ENCODE peak calls at places on chromosome 2, in four cellular contexts. One of them, this sample, is unnamed.

GRCh38 chr2:166106431-166107015 is 21.3 kb downstream of the SCN1A start:
- DNase-seq in pancreas: no peak
- DNase-seq in neuronal stem cell: peak
- DNase-seq in CD8-positive, alpha-beta T cell: no peak
- DNase-seq in this sample: no peak

GRCh38 chr2:7427293-7428060 is 510.3 kb downstream of the RNF144A start:
- DNase-seq in pancreas: no peak
- DNase-seq in CD8-positive, alpha-beta T cell: no peak
- DNase-seq in neuronal stem cell: peak
- DNase-seq in this sample: no peak

GRCh38 chr2:12613137-12613912 is 103.4 kb upstream of the TRIB2 start:
- DNase-seq in neuronal stem cell: no peak
- DNase-seq in CD8-positive, alpha-beta T cell: no peak
- DNase-seq in pancreas: no peak
- DNase-seq in this sample: no peak

GRCh38 chr2:128495996-128496547 is 177.4 kb upstream of the HS6ST1 start:
- DNase-seq in neuronal stem cell: no peak
- DNase-seq in pancreas: no peak
- DNase-seq in CD8-positive, alpha-beta T cell: no peak
- DNase-seq in this sample: no peak

GRCh38 chr2:101121174-101121573 is 30.0 kb downstream of the TBC1D8 start:
- DNase-seq in pancreas: no peak
- DNase-seq in neuronal stem cell: no peak
- DNase-seq in CD8-positive, alpha-beta T cell: no peak
- DNase-seq in this sample: no peak

GRCh38 chr2:159199236-159199635 is 87.3 kb downstream of the WDSUB1 start:
- DNase-seq in pancreas: no peak
- DNase-seq in neuronal stem cell: no peak
- DNase-seq in CD8-positive, alpha-beta T cell: no peak
- DNase-seq in this sample: no peak

GRCh38 chr2:43426305-43427031 is 169.4 kb downstream of the THADA start:
- DNase-seq in neuronal stem cell: no peak
- DNase-seq in CD8-positive, alpha-beta T cell: peak
- DNase-seq in pancreas: no peak
- DNase-seq in this sample: no peak

GRCh38 chr2:239745386-239745785 is 279.8 kb downstream of the NDUFA10 start:
- DNase-seq in neuronal stem cell: no peak
- DNase-seq in CD8-positive, alpha-beta T cell: peak
- DNase-seq in pancreas: no peak
- DNase-seq in this sample: no peak

GRCh38 chr2:60657673-60658072 is 98.4 kb upstream of the PAPOLG start:
- DNase-seq in neuronal stem cell: no peak
- DNase-seq in pancreas: no peak
- DNase-seq in CD8-positive, alpha-beta T cell: no peak
- DNase-seq in this sample: no peak

GRCh38 chr2:23390152-23390551 is 5.2 kb downstream of the KLHL29 start:
- DNase-seq in pancreas: no peak
- DNase-seq in CD8-positive, alpha-beta T cell: no peak
- DNase-seq in neuronal stem cell: no peak
- DNase-seq in this sample: no peak

GRCh38 chr2:80053522-80054338 is 250.8 kb downstream of the LRRTM1 start:
- DNase-seq in pancreas: no peak
- DNase-seq in neuronal stem cell: no peak
- DNase-seq in CD8-positive, alpha-beta T cell: no peak
- DNase-seq in this sample: no peak

GRCh38 chr2:196170202-196170680 is 1.1 kb downstream of the STK17B start:
- DNase-seq in pancreas: no peak
- DNase-seq in CD8-positive, alpha-beta T cell: peak
- DNase-seq in neuronal stem cell: no peak
- DNase-seq in this sample: no peak

GRCh38 chr2:219019436-219019835 is 21.9 kb downstream of the CFAP65 start:
- DNase-seq in pancreas: peak
- DNase-seq in neuronal stem cell: no peak
- DNase-seq in CD8-positive, alpha-beta T cell: no peak
- DNase-seq in this sample: no peak

GRCh38 chr2:41853427-41854191 is 194.2 kb upstream of the PKDCC start:
- DNase-seq in neuronal stem cell: peak
- DNase-seq in CD8-positive, alpha-beta T cell: no peak
- DNase-seq in pancreas: no peak
- DNase-seq in this sample: peak

GRCh38 chr2:146048141-146048540 is 1528.2 kb upstream of the ZEB2 start:
- DNase-seq in neuronal stem cell: no peak
- DNase-seq in CD8-positive, alpha-beta T cell: no peak
- DNase-seq in pancreas: no peak
- DNase-seq in this sample: no peak

GRCh38 chr2:81087646-81088045 is 783.1 kb upstream of the LRRTM1 start:
- DNase-seq in CD8-positive, alpha-beta T cell: no peak
- DNase-seq in pancreas: no peak
- DNase-seq in neuronal stem cell: no peak
- DNase-seq in this sample: no peak

GRCh38 chr2:218082586-218083351 is 13.7 kb downstream of the RUFY4 start:
- DNase-seq in pancreas: no peak
- DNase-seq in CD8-positive, alpha-beta T cell: no peak
- DNase-seq in neuronal stem cell: no peak
- DNase-seq in this sample: no peak

GRCh38 chr2:26043862-26044736 is 10.2 kb downstream of the RAB10 start:
- DNase-seq in pancreas: no peak
- DNase-seq in CD8-positive, alpha-beta T cell: no peak
- DNase-seq in neuronal stem cell: no peak
- DNase-seq in this sample: no peak

GRCh38 chr2:156601840-156602551 is 165.8 kb downstream of the GPD2 start:
- DNase-seq in CD8-positive, alpha-beta T cell: no peak
- DNase-seq in pancreas: no peak
- DNase-seq in neuronal stem cell: no peak
- DNase-seq in this sample: no peak

GRCh38 chr2:195763866-195764265 is 106.8 kb downstream of the SLC39A10 start:
- DNase-seq in CD8-positive, alpha-beta T cell: no peak
- DNase-seq in pancreas: no peak
- DNase-seq in neuronal stem cell: no peak
- DNase-seq in this sample: no peak

GRCh38 chr2:232377841-232378734 is 463 bp upstream of the ALPP start:
- DNase-seq in CD8-positive, alpha-beta T cell: no peak
- DNase-seq in pancreas: peak
- DNase-seq in neuronal stem cell: no peak
- DNase-seq in this sample: no peak

GRCh38 chr2:116732322-116732721 is 1082.2 kb upstream of the DDX18 start:
- DNase-seq in pancreas: no peak
- DNase-seq in CD8-positive, alpha-beta T cell: no peak
- DNase-seq in neuronal stem cell: no peak
- DNase-seq in this sample: no peak
- H3K27ac ChIP-seq in pancreas: no peak
- H3K27ac ChIP-seq in CD8-positive, alpha-beta T cell: no peak
- H3K27ac ChIP-seq in neuronal stem cell: no peak
- H3K27ac ChIP-seq in this sample: no peak

GRCh38 chr2:39091535-39091934 is 29.3 kb downstream of the SOS1 start:
- DNase-seq in pancreas: no peak
- DNase-seq in neuronal stem cell: no peak
- DNase-seq in CD8-positive, alpha-beta T cell: no peak
- DNase-seq in this sample: no peak

GRCh38 chr2:39095624-39096023 is 25.2 kb downstream of the SOS1 start:
- DNase-seq in pancreas: no peak
- DNase-seq in CD8-positive, alpha-beta T cell: no peak
- DNase-seq in neuronal stem cell: no peak
- DNase-seq in this sample: no peak

GRCh38 chr2:39091063-39091462 is 29.8 kb downstream of the SOS1 start:
- DNase-seq in CD8-positive, alpha-beta T cell: no peak
- DNase-seq in pancreas: no peak
- DNase-seq in neuronal stem cell: no peak
- DNase-seq in this sample: no peak

GRCh38 chr2:39093208-39093898 is 27.5 kb downstream of the SOS1 start:
- DNase-seq in pancreas: no peak
- DNase-seq in neuronal stem cell: no peak
- DNase-seq in CD8-positive, alpha-beta T cell: no peak
- DNase-seq in this sample: no peak

GRCh38 chr2:39094717-39095363 is 26.0 kb downstream of the SOS1 start:
- DNase-seq in CD8-positive, alpha-beta T cell: no peak
- DNase-seq in neuronal stem cell: no peak
- DNase-seq in pancreas: no peak
- DNase-seq in this sample: no peak
- H3K27ac ChIP-seq in CD8-positive, alpha-beta T cell: no peak
- H3K27ac ChIP-seq in neuronal stem cell: no peak
- H3K27ac ChIP-seq in pancreas: no peak
- H3K27ac ChIP-seq in this sample: no peak

GRCh38 chr2:208251098-208251497 is 3.8 kb downstream of the IDH1 start:
- DNase-seq in neuronal stem cell: no peak
- DNase-seq in pancreas: no peak
- DNase-seq in CD8-positive, alpha-beta T cell: no peak
- DNase-seq in this sample: no peak
- H3K27ac ChIP-seq in neuronal stem cell: no peak
- H3K27ac ChIP-seq in pancreas: no peak
- H3K27ac ChIP-seq in CD8-positive, alpha-beta T cell: no peak
- H3K27ac ChIP-seq in this sample: no peak

GRCh38 chr2:74017181-74017580 is 32.5 kb downstream of the TET3 start:
- DNase-seq in neuronal stem cell: no peak
- DNase-seq in CD8-positive, alpha-beta T cell: no peak
- DNase-seq in pancreas: no peak
- DNase-seq in this sample: no peak
- H3K27ac ChIP-seq in neuronal stem cell: no peak
- H3K27ac ChIP-seq in CD8-positive, alpha-beta T cell: no peak
- H3K27ac ChIP-seq in pancreas: no peak
- H3K27ac ChIP-seq in this sample: no peak

This sample was measured in caudate nucleus.